ENCODE peak calls at places on chromosomes 16 and 17, in six cellular contexts. G is GM03348, I is NCI-H2107, S is midbrain, R is T-cell, J is cardiac muscle cell. O is an unnamed sample.

GRCh38 chr17:36861531-36861930 is 75.7 kb upstream of the LHX1 start:
- DNase-seq in G (no peak), I (no peak), S (no peak), R (no peak), J (no peak), O (no peak)

GRCh38 chr16:48617711-48618148 is 7.8 kb upstream of the N4BP1 start:
- DNase-seq in G (peak), I (peak), S (no peak), R (no peak), J (peak), O (no peak)

GRCh38 chr16:9296273-9296593 is 204.8 kb downstream of the HAPSTR1 start:
- DNase-seq in G (no peak), I (no peak), S (no peak), R (no peak), J (no peak), O (no peak)

GRCh38 chr16:85496145-85496544 is 117.0 kb upstream of the GSE1 start:
- DNase-seq in G (no peak), I (no peak), S (no peak), R (no peak), J (no peak), O (no peak)

GRCh38 chr17:42179911-42180410 is 981 bp downstream of the KCNH4 start:
- DNase-seq in G (peak), I (peak), S (no peak), R (no peak), J (peak), O (peak)

GRCh38 chr17:32869345-32870026 is 7.4 kb downstream of the MYO1D start:
- DNase-seq in G (no peak), I (no peak), S (no peak), R (no peak), J (no peak), O (no peak)

GRCh38 chr17:1485748-1486376 is 6.6 kb downstream of the MYO1C start:
- DNase-seq in G (peak), I (no peak), S (no peak), R (peak), J (peak), O (peak)

GRCh38 chr16:11658896-11659708 is 9.2 kb upstream of the SNN start:
- DNase-seq in G (no peak), I (no peak), S (peak), R (no peak), J (peak), O (peak)

GRCh38 chr16:69327585-69328310 is 2.6 kb downstream of the PDF start:
- DNase-seq in G (no peak), I (no peak), S (no peak), R (no peak), J (no peak), O (no peak)

GRCh38 chr16:71899171-71899570 is 3.8 kb downstream of the IST1 start:
- DNase-seq in G (no peak), I (no peak), S (no peak), R (no peak), J (no peak), O (no peak)